ENCODE peak calls at places on chromosomes 7 and 10, in four cellular contexts. D, A, L and M are unnamed samples.

GRCh38 chr10:97180986-97181385 is 4.8 kb downstream of the SLIT1 start:
- DNase-seq in D (no peak), A (no peak), L (no peak), M (no peak)

GRCh38 chr7:38656976-38657375 is 25.8 kb upstream of the AMPH start:
- DNase-seq in D (no peak), A (no peak), L (no peak), M (no peak)

GRCh38 chr7:12508554-12508953 is 62.0 kb upstream of the SCIN start:
- DNase-seq in D (no peak), A (no peak), L (no peak), M (no peak)

GRCh38 chr7:140685407-140686087 is 11.0 kb upstream of the NDUFB2 start:
- DNase-seq in D (no peak), A (no peak), L (no peak), M (no peak)

GRCh38 chr7:125529237-125529636 is 599.6 kb upstream of the POT1 start:
- DNase-seq in D (no peak), A (no peak), L (no peak), M (no peak)

GRCh38 chr7:92904292-92905131 is 68.1 kb upstream of the CDK6 start:
- DNase-seq in D (peak; percentile 77), A (peak; percentile 100), L (no peak), M (peak; percentile 98)

GRCh38 chr10:74932648-74933047 is 106.2 kb downstream of the KAT6B start:
- DNase-seq in D (no peak), A (no peak), L (no peak), M (peak; percentile 74)

GRCh38 chr7:158842486-158842885 is 13.2 kb upstream of the ESYT2 start:
- DNase-seq in D (no peak), A (no peak), L (no peak), M (no peak)

GRCh38 chr7:101952355-101953247 is 135.2 kb downstream of the CUX1 start:
- DNase-seq in D (peak; percentile 73), A (peak; percentile 79), L (no peak), M (peak; percentile 68)

GRCh38 chr7:49294611-49295010 is 370.3 kb downstream of the CDC14C start:
- DNase-seq in D (no peak), A (peak; percentile 74), L (no peak), M (no peak)

GRCh38 chr7:99840136-99840869 is 12.5 kb downstream of the CYP3A43 start:
- DNase-seq in D (no peak), A (no peak), L (no peak), M (no peak)

GRCh38 chr10:89466599-89467035 is 52.2 kb downstream of the IFIT5 start:
- DNase-seq in D (no peak), A (peak; percentile 74), L (no peak), M (peak; percentile 40)

GRCh38 chr7:55255501-55256445 is 109.4 kb upstream of the LANCL2 start:
- DNase-seq in D (peak; percentile 87), A (peak; percentile 73), L (peak; percentile 90), M (peak; percentile 93)

GRCh38 chr10:110042181-110042580 is 34.4 kb downstream of the ADD3 start:
- DNase-seq in D (no peak), A (no peak), L (no peak), M (no peak)

GRCh38 chr10:91296471-91296870 is 76.0 kb downstream of the PCGF5 start:
- DNase-seq in D (no peak), A (peak; percentile 53), L (no peak), M (peak; percentile 20)

GRCh38 chr7:45075871-45076796 is 12.6 kb downstream of the NACAD start:
- DNase-seq in D (no peak), A (no peak), L (no peak), M (no peak)

GRCh38 chr10:43857206-43857952 is 208.7 kb upstream of the ZNF32 start:
- DNase-seq in D (peak; percentile 69), A (peak; percentile 76), L (no peak), M (peak; percentile 92)

GRCh38 chr10:37495415-37495814 is 362.0 kb downstream of the ZNF248 start:
- DNase-seq in D (no peak), A (peak; percentile 26), L (no peak), M (no peak)

GRCh38 chr7:112112822-112113255 is 93.4 kb downstream of the DOCK4 start:
- DNase-seq in D (peak; percentile 59), A (no peak), L (no peak), M (peak; percentile 81)

GRCh38 chr10:774223-774622 is 84.8 kb upstream of the DIP2C start:
- DNase-seq in D (no peak), A (no peak), L (no peak), M (no peak)

GRCh38 chr7:868189-868486 is 8.2 kb upstream of the GET4 start:
- DNase-seq in D (no peak), A (no peak), L (no peak), M (peak; percentile 34)

GRCh38 chr7:87056346-87056745 is 3.1 kb downstream of the ELAPOR2 start:
- DNase-seq in D (no peak), A (no peak), L (no peak), M (no peak)